ENCODE peak calls at places on chromosomes 7 and 10, in four cellular contexts. One of them, this sample, is unnamed.

GRCh38 chr10:6400331-6400730 is 179.7 kb downstream of the PRKCQ start:
- DNase-seq in T-cell: no peak
- DNase-seq in Daoy: no peak
- DNase-seq in T-helper 1 cell: no peak
- DNase-seq in this sample: no peak

GRCh38 chr7:1422512-1423265 is 36.6 kb downstream of the MICALL2 start:
- DNase-seq in T-cell: no peak
- DNase-seq in Daoy: peak
- DNase-seq in T-helper 1 cell: no peak
- DNase-seq in this sample: peak

GRCh38 chr10:60718891-60719290 is 59.4 kb upstream of the CDK1 start:
- DNase-seq in T-cell: no peak
- DNase-seq in Daoy: no peak
- DNase-seq in T-helper 1 cell: no peak
- DNase-seq in this sample: no peak

GRCh38 chr10:102230861-102231356 is 4.8 kb downstream of the ELOVL3 start:
- DNase-seq in T-cell: peak
- DNase-seq in Daoy: peak
- DNase-seq in T-helper 1 cell: no peak
- DNase-seq in this sample: peak

GRCh38 chr7:143042821-143043271 is 9.3 kb upstream of the OR6V1 start:
- DNase-seq in T-cell: no peak
- DNase-seq in Daoy: peak
- DNase-seq in T-helper 1 cell: no peak
- DNase-seq in this sample: no peak

GRCh38 chr7:22238354-22239311 is 118.3 kb downstream of the RAPGEF5 start:
- DNase-seq in T-cell: no peak
- DNase-seq in Daoy: peak
- DNase-seq in T-helper 1 cell: no peak
- DNase-seq in this sample: no peak

GRCh38 chr7:37128644-37129043 is 320.0 kb downstream of the ELMO1 start:
- DNase-seq in T-cell: no peak
- DNase-seq in Daoy: no peak
- DNase-seq in T-helper 1 cell: no peak
- DNase-seq in this sample: peak

GRCh38 chr7:144386741-144387140 is 16.8 kb downstream of the NOBOX start:
- DNase-seq in T-cell: no peak
- DNase-seq in Daoy: peak
- DNase-seq in T-helper 1 cell: no peak
- DNase-seq in this sample: no peak

GRCh38 chr7:99094369-99094768 is 49.5 kb downstream of the SMURF1 start:
- DNase-seq in T-cell: no peak
- DNase-seq in Daoy: no peak
- DNase-seq in T-helper 1 cell: no peak
- DNase-seq in this sample: peak